ENCODE peak calls at places on chromosomes 4 and X, in eight cellular contexts. U, K, E, L, Z, B, Y and W are unnamed samples.

GRCh38 chr4:48340905-48341775 is at the start of gene SLAIN2:
- DNase-seq in K (peak), B (peak), Y (peak), Z (peak), L (peak), U (peak), E (peak), W (peak)

GRCh38 chrX:154738013-154738738 is 12.7 kb downstream of the GAB3 start:
- DNase-seq in L (no peak), U (peak), K (no peak), Z (no peak), B (peak), Y (no peak), E (no peak), W (no peak)

GRCh38 chr4:182699825-182700224 is 217.4 kb downstream of the DCTD start:
- DNase-seq in Z (no peak), L (no peak), K (no peak), B (peak), U (no peak), E (no peak), Y (no peak), W (no peak)

GRCh38 chrX:150050387-150050786 is 112.1 kb upstream of the EOLA2 start:
- DNase-seq in E (no peak), B (no peak), Y (no peak), L (no peak), K (no peak), U (no peak), Z (no peak), W (no peak)

GRCh38 chr4:100936676-100937390 is 410.5 kb downstream of the PPP3CA start:
- DNase-seq in Y (no peak), U (no peak), K (no peak), E (no peak), L (no peak), Z (no peak), B (no peak), W (no peak)

GRCh38 chr4:13917010-13917409 is 289.5 kb upstream of the BOD1L1 start:
- DNase-seq in L (no peak), Z (no peak), K (no peak), Y (no peak), B (peak), E (no peak), U (peak), W (no peak)

GRCh38 chr4:48139688-48140087 is 5.6 kb upstream of the TXK start:
- DNase-seq in Y (no peak), U (peak), K (no peak), B (no peak), L (no peak), Z (no peak), E (no peak), W (no peak)

GRCh38 chr4:155371432-155372043 is 5.2 kb downstream of the MAP9 start:
- DNase-seq in Z (no peak), K (no peak), B (peak), E (no peak), Y (no peak), U (peak), L (peak), W (peak)

GRCh38 chr4:82799006-82799881 is 648 bp upstream of the SCD5 start:
- DNase-seq in E (no peak), Y (no peak), U (no peak), Z (no peak), K (peak), L (peak), B (no peak), W (peak)

GRCh38 chrX:140354431-140355120 is 150.3 kb downstream of the SOX3 start:
- DNase-seq in K (no peak), U (no peak), Z (no peak), Y (no peak), E (no peak), L (no peak), B (no peak), W (no peak)

GRCh38 chrX:98057176-98057575 is 1173.5 kb downstream of the RPA4 start:
- DNase-seq in K (no peak), E (no peak), B (no peak), Y (no peak), Z (no peak), L (no peak), U (no peak), W (no peak)

GRCh38 chr4:88807499-88807898 is 109.9 kb upstream of the NAP1L5 start:
- DNase-seq in U (peak), L (no peak), Y (no peak), E (no peak), K (no peak), Z (no peak), B (no peak), W (no peak)

GRCh38 chrX:120380699-120381098 is 18.8 kb downstream of the ATP1B4 start:
- DNase-seq in Z (no peak), B (peak), U (peak), K (no peak), E (no peak), L (peak), Y (no peak), W (peak)

GRCh38 chr4:152220201-152220666 is 315.7 kb downstream of the FBXW7 start:
- DNase-seq in K (no peak), E (no peak), Z (no peak), Y (no peak), B (peak), U (no peak), L (no peak), W (no peak)

GRCh38 chrX:20056704-20057103 is 60.0 kb downstream of the MAP7D2 start:
- DNase-seq in U (peak), E (no peak), Z (no peak), L (no peak), K (no peak), Y (no peak), B (no peak), W (peak)

GRCh38 chr4:130563185-130563890 is 1467.4 kb downstream of the C4orf33 start:
- DNase-seq in K (peak), U (peak), E (no peak), L (no peak), Z (no peak), Y (no peak), B (peak), W (no peak)

GRCh38 chr4:75494563-75494962 is 19.6 kb downstream of the RCHY1 start:
- DNase-seq in E (no peak), Y (no peak), K (no peak), Z (no peak), L (no peak), B (peak), U (peak), W (no peak)

GRCh38 chr4:177802665-177803064 is 360.4 kb upstream of the AGA start:
- DNase-seq in U (no peak), K (no peak), L (no peak), E (no peak), Y (no peak), B (no peak), Z (no peak), W (no peak)

GRCh38 chrX:136468391-136469103 is 19.2 kb upstream of the BRS3 start:
- DNase-seq in Y (no peak), L (no peak), U (no peak), B (no peak), K (no peak), E (no peak), Z (no peak), W (no peak)

GRCh38 chrX:54799046-54799445 is 991 bp upstream of the ITIH6 start:
- DNase-seq in B (no peak), Y (no peak), U (no peak), L (no peak), E (no peak), K (no peak), Z (no peak), W (no peak)

GRCh38 chrX:119399772-119400101 is 601 bp downstream of the SLC25A43 start:
- DNase-seq in Z (no peak), L (no peak), E (no peak), K (no peak), B (peak), U (peak), Y (no peak), W (no peak)

GRCh38 chr4:39976945-39977488 is 694 bp downstream of the PDS5A start:
- DNase-seq in L (peak), E (peak), B (peak), Y (peak), K (peak), Z (peak), U (peak), W (peak)

GRCh38 chr4:120692964-120693363 is 229.6 kb downstream of the PRDM5 start:
- DNase-seq in Y (no peak), Z (no peak), L (no peak), K (no peak), U (peak), E (no peak), B (peak), W (no peak)

GRCh38 chrX:42021058-42021457 is 97.7 kb upstream of the CASK start:
- DNase-seq in U (no peak), E (no peak), K (no peak), B (no peak), Y (no peak), L (no peak), Z (no peak), W (no peak)

GRCh38 chr4:85398276-85398675 is 76.7 kb upstream of the ARHGAP24 start:
- DNase-seq in U (peak), L (no peak), Z (no peak), Y (no peak), B (peak), K (no peak), E (no peak), W (no peak)

GRCh38 chr4:1381944-1382541 is 24.2 kb downstream of the NKX1-1 start:
- DNase-seq in L (no peak), Z (no peak), B (no peak), Y (no peak), K (no peak), U (no peak), E (no peak), W (no peak)